ENCODE peak calls at places on chromosomes 2 and 18, in eight cellular contexts. N is pancreas, P is tibial artery, O is stomach, J is mammary epithelial cell, M is heart left ventricle, G is neural progenitor cell, T is Peyer's patch. X is an unnamed sample. For H3K4me1, the result is how much of the 10 kb centered on the place peaks cover.

GRCh38 chr18:59005266-59005665 is 134.4 kb upstream of the SEC11C start:
- DNase-seq in N (no peak), P (peak), O (no peak), J (no peak), M (no peak), G (no peak), T (no peak), X (peak)

GRCh38 chr2:234823877-234824376 is 127.9 kb upstream of the SH3BP4 start:
- DNase-seq in N (peak), P (peak), O (no peak), J (peak), M (no peak), G (peak), T (no peak), X (peak)

GRCh38 chr18:71038196-71038595 is 749.4 kb downstream of the SOCS6 start:
- DNase-seq in N (no peak), P (no peak), O (no peak), J (no peak), M (no peak), G (no peak), T (no peak), X (no peak)

GRCh38 chr2:144252694-144253093 is 267.2 kb downstream of the ZEB2 start:
- DNase-seq in N (no peak), P (no peak), O (no peak), J (no peak), M (no peak), G (no peak), T (no peak), X (no peak)

GRCh38 chr2:43370705-43371104 is 144.3 kb upstream of the ZFP36L2 start:
- DNase-seq in N (no peak), P (no peak), O (no peak), J (no peak), M (no peak), G (no peak), T (no peak), X (no peak)

GRCh38 chr2:58432491-58433166 is 191.5 kb upstream of the FANCL start:
- DNase-seq in N (no peak), P (no peak), O (no peak), J (no peak), M (no peak), G (no peak), T (no peak), X (no peak)

GRCh38 chr2:49940616-49941015 is 786.3 kb upstream of the FSHR start:
- DNase-seq in N (no peak), P (no peak), O (no peak), J (no peak), M (no peak), G (no peak), T (no peak), X (no peak)

GRCh38 chr2:238415036-238415764 is 11.5 kb upstream of the ASB1 start:
- DNase-seq in N (no peak), P (no peak), O (peak), J (peak), M (no peak), G (no peak), T (no peak), X (no peak)

GRCh38 chr18:74493689-74494088 is 2.5 kb upstream of the CNDP2 start:
- DNase-seq in N (peak), P (no peak), O (peak), J (peak), M (no peak), G (peak), T (peak), X (peak)

GRCh38 chr2:29033172-29033571 is 41.2 kb downstream of the PCARE start:
- DNase-seq in N (no peak), P (no peak), O (no peak), J (peak), M (no peak), G (peak), T (no peak), X (peak)

GRCh38 chr2:176161817-176162626 is 4.9 kb downstream of the HOXD3 start:
- DNase-seq in N (no peak), P (no peak), O (no peak), J (peak), M (no peak), G (peak), T (no peak), X (no peak)

DNA sequence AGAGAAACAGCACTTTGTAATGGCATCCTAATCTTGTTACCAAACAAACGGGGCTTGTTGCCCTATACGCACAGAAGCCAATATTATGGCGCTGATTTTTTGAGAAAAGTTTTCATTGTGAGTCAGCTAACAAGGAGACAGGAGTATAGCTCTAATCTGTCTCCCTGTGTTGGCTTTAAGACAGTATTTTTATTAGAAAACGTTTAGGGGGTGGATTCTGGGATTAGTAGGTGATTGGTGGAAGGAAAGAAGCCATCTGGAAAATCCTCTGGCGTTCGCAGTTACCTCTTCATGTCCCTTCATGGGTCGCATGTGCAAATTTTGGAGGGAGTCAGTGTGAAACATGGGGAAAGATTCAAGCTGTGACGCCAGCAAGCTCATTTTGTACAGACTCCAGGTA is 698 bp upstream of the TMEM237 start:
- DNase-seq in N (peak), P (peak), O (no peak), J (peak), M (no peak), G (peak), T (no peak), X (no peak)
- H3K4me3 ChIP-seq in N (no peak), P (peak), O (peak), J (peak), M (peak), G (peak), T (no peak), X (no peak)

GRCh38 chr2:179842498-179843153 is 18.8 kb downstream of the ZNF385B start:
- DNase-seq in N (no peak), P (no peak), O (no peak), J (no peak), M (no peak), G (peak), T (no peak), X (peak)
- TF ChIP-seq CTCF in N (no peak), P (peak), O (no peak), J (peak), M (no peak), G (peak), T (no peak), X (peak)

DNA sequence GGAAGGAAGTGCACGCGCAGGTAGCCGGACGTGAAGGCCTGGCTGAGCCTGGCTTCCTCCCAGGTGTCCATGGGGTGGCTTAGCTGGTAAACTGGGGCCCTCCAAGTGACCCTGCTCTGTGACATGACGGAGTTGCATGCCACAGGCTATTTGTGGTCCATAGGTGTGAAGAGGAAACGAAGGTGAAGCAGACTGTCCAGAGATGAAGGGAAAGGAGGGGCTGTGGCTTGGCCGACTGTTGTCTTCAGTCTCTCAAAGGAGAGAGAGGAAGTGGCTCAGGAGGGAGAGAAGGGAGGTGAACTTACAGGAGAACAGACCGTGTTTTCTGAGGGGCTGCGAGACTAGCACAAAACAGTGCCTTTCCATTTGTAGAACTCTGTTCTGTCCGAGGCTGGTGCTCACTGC is 19.3 kb downstream of the INPP5D start:
- DNase-seq in N (no peak), P (no peak), O (no peak), J (no peak), M (no peak), G (no peak), T (peak), X (no peak)
- H3K4me1 ChIP-seq in N (under half), P (under half), O (half or more), J (under half), M (under half), G (under half), T (half or more), X (under half)

GRCh38 chr18:3492721-3493120 is 42.7 kb downstream of the TGIF1 start:
- DNase-seq in N (no peak), P (no peak), O (no peak), J (no peak), M (no peak), G (no peak), T (no peak), X (no peak)

GRCh38 chr18:3494569-3494968 is 44.6 kb downstream of the TGIF1 start:
- DNase-seq in N (no peak), P (no peak), O (no peak), J (no peak), M (no peak), G (no peak), T (no peak), X (no peak)

GRCh38 chr18:3492166-3492565 is 42.2 kb downstream of the TGIF1 start:
- DNase-seq in N (no peak), P (no peak), O (no peak), J (no peak), M (no peak), G (no peak), T (no peak), X (no peak)

GRCh38 chr18:3494245-3494526 is 44.2 kb downstream of the TGIF1 start:
- DNase-seq in N (no peak), P (no peak), O (no peak), J (no peak), M (no peak), G (no peak), T (no peak), X (no peak)

GRCh38 chr18:3493501-3494244 is 43.7 kb downstream of the TGIF1 start:
- DNase-seq in N (no peak), P (no peak), O (no peak), J (no peak), M (no peak), G (peak), T (no peak), X (no peak)
- H3K4me3 ChIP-seq in N (no peak), P (no peak), O (no peak), J (no peak), M (no peak), G (no peak), T (no peak), X (no peak)

GRCh38 chr2:112959109-112959591 is 18.7 kb upstream of the IL36G start:
- DNase-seq in N (no peak), P (no peak), O (no peak), J (no peak), M (no peak), G (peak), T (no peak), X (no peak)
- TF ChIP-seq CTCF in N (no peak), P (no peak), O (no peak), J (no peak), M (no peak), G (peak), T (no peak), X (no peak)

GRCh38 chr18:49368161-49368875 is 92.1 kb downstream of the DYM start:
- DNase-seq in N (peak), P (no peak), O (peak), J (no peak), M (no peak), G (no peak), T (no peak), X (no peak)

GRCh38 chr18:49371073-49371472 is 89.4 kb downstream of the DYM start:
- DNase-seq in N (no peak), P (no peak), O (no peak), J (no peak), M (no peak), G (no peak), T (no peak), X (no peak)

GRCh38 chr18:49364821-49365220 is 95.6 kb downstream of the DYM start:
- DNase-seq in N (no peak), P (no peak), O (no peak), J (peak), M (no peak), G (no peak), T (no peak), X (no peak)

GRCh38 chr18:49371786-49372185 is 88.7 kb downstream of the DYM start:
- DNase-seq in N (no peak), P (no peak), O (no peak), J (no peak), M (no peak), G (no peak), T (no peak), X (no peak)

DNA sequence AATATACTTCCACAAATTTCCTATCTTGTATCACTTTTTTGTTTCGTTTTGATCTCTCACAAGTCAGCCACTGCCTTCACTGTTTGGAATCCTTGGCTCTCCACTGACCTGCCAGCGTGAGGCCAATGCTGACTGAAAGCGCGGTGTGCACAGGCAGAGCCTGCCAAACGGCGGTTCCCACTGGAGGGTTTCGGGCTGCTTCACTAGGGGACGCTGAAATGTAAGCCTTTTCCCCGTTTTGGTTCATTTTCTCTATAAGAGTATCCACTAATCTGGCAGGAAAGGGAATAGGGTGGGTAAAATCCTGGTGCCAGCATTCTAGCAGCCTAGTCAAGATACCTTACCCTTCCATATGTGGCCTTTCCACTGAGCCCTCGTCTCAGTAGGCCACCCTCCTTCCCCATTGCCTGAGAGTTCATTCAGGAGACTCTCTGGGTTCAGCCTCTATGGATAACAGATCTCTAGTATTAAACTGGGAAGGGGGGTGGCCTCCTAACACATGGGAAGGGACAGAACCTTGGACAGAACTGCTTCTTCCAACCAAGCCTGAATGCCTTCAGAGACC is 91.5 kb downstream of the DYM start:
- DNase-seq in N (peak), P (no peak), O (peak), J (peak), M (no peak), G (peak), T (no peak), X (no peak)
- H3K4me1 ChIP-seq in N (under half), P (under half), O (under half), J (under half), M (under half), G (under half), T (under half), X (under half)

GRCh38 chr2:8680931-8681760 is 710 bp upstream of the ID2 start:
- DNase-seq in N (peak), P (peak), O (peak), J (peak), M (peak), G (peak), T (peak), X (peak)

GRCh38 chr2:8678731-8679566 is 2.9 kb upstream of the ID2 start:
- DNase-seq in N (peak), P (peak), O (peak), J (peak), M (peak), G (peak), T (peak), X (peak)

GRCh38 chr2:8679567-8679826 is 2.4 kb upstream of the ID2 start:
- DNase-seq in N (no peak), P (no peak), O (no peak), J (no peak), M (no peak), G (no peak), T (no peak), X (no peak)

GRCh38 chr2:8681786-8682692 is at the start of gene ID2:
- DNase-seq in N (peak), P (peak), O (peak), J (peak), M (peak), G (peak), T (peak), X (peak)

DNA sequence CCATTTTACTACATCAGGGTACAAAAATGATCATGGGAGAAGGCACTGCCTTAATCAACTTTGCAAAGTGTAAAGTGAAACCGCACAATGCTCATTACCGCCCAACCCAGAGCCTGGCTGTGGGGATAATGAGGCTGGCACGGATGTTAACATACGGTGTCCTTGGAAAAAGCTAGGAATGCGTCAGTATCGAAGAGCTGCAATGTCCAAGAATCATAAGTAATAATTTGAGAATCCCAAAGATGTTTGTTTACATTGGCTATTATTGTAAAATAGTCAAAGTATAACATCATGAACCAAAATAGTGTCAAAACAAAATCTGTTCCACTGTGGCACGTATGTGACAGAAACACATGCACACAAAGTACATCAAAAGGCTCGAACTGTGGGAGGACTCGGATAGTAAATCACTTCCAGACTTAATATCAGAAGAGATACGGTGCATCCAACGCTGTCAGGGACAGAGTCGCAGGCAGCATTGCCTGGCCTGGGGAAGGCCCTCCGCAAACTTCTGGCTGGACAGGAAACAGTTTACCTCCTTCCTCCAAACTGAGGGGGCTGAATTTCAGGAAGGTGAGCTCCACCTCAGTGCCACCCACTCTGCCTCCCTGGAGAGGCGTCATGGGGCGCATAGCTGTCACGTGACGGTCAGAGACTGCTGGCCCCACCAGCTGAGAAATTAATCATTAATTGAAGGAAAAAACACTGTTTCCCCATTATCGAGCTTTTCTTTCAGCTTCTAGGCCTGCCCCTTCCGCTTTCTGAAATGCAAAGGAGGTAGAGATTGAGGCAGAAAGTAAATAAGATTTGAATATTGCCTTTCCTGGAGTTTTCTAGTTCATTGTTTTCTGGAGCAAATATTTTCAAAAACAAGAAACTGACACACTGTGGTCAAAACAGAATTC is 1.8 kb upstream of the ID2 start:
- DNase-seq in N (peak), P (peak), O (peak), J (no peak), M (no peak), G (peak), T (no peak), X (peak)
- H3K4me3 ChIP-seq in N (no peak), P (peak), O (peak), J (no peak), M (peak), G (peak), T (peak), X (peak)

DNA sequence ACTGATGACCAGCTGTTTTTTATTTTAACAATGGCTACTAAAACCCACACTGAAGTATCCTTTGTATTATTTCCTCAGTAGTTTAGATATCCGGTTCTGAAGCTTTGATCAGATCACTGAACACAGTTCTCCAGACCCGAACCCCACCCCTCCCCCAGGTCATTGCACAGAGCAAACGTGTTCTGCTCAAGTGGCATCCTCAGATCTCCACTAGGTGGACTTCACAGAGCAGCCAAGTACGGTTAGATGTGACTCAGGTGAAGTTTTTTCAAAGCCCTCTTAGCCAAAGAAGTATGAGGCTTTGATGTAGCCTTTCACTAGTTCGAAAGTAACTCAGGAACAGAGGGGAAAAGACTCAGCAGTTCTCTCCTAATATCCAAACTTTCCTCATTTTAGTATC is 142.7 kb upstream of the NRP2 start:
- DNase-seq in N (no peak), P (no peak), O (no peak), J (no peak), M (no peak), G (no peak), T (no peak), X (peak)
- TF ChIP-seq CTCF in N (no peak), P (no peak), O (no peak), J (peak), M (no peak), G (no peak), T (no peak), X (peak)

X was measured in Caco-2.